ENCODE peak calls at places on chromosomes 5 and 9, in four cellular contexts. X, D, Z and S are unnamed samples.

GRCh38 chr5:56212127-56212879 is 20.8 kb downstream of the ANKRD55 start:
- DNase-seq in X (peak), D (no peak), Z (no peak), S (no peak)

GRCh38 chr5:128213340-128213739 is 129.8 kb downstream of the SLC12A2 start:
- DNase-seq in X (peak), D (peak), Z (no peak), S (peak)

GRCh38 chr5:11494340-11494739 is 409.9 kb downstream of the CTNND2 start:
- DNase-seq in X (peak), D (no peak), Z (no peak), S (no peak)

GRCh38 chr9:3528466-3528865 is 2.7 kb upstream of the RFX3 start:
- DNase-seq in X (no peak), D (no peak), Z (no peak), S (no peak)

GRCh38 chr9:127543973-127544533 is 68.0 kb upstream of the STXBP1 start:
- DNase-seq in X (no peak), D (no peak), Z (no peak), S (no peak)

GRCh38 chr9:131606896-131607567 is 61.7 kb downstream of the PRRT1B start:
- DNase-seq in X (no peak), D (no peak), Z (no peak), S (no peak)

GRCh38 chr5:14258840-14259239 is 115.7 kb downstream of the TRIO start:
- DNase-seq in X (peak), D (no peak), Z (no peak), S (no peak)

GRCh38 chr9:29208670-29209069 is 1635.4 kb upstream of the C9orf72 start:
- DNase-seq in X (no peak), D (no peak), Z (no peak), S (no peak)

GRCh38 chr9:135281661-135282000 is 194.2 kb downstream of the OLFM1 start:
- DNase-seq in X (no peak), D (no peak), Z (no peak), S (no peak)

GRCh38 chr5:7856855-7857254 is 5.9 kb upstream of the CFAP90 start:
- DNase-seq in X (peak), D (peak), Z (no peak), S (no peak)

GRCh38 chr9:138015021-138015829 is 137.6 kb downstream of the CACNA1B start:
- DNase-seq in X (no peak), D (no peak), Z (no peak), S (no peak)

GRCh38 chr5:117893211-117893610 is 1095.1 kb downstream of the DTWD2 start:
- DNase-seq in X (peak), D (no peak), Z (no peak), S (no peak)

GRCh38 chr5:131330031-131330430 is 66.2 kb downstream of the CDC42SE2 start:
- DNase-seq in X (no peak), D (no peak), Z (no peak), S (no peak)

GRCh38 chr9:122138560-122139268 is 20.9 kb downstream of the NDUFA8 start:
- DNase-seq in X (no peak), D (peak), Z (no peak), S (no peak)

GRCh38 chr5:69209607-69210006 is 20.2 kb downstream of the CENPH start:
- DNase-seq in X (no peak), D (no peak), Z (no peak), S (no peak)

GRCh38 chr5:83385812-83386211 is 85.7 kb upstream of the VCAN start:
- DNase-seq in X (no peak), D (no peak), Z (no peak), S (no peak)

GRCh38 chr9:94002316-94003140 is 47.4 kb upstream of the BARX1 start:
- DNase-seq in X (peak), D (peak), Z (no peak), S (peak)

GRCh38 chr9:96858018-96858573 is 3.8 kb upstream of the ZNF782 start:
- DNase-seq in X (no peak), D (peak), Z (no peak), S (no peak)

GRCh38 chr5:89471556-89471955 is 588.6 kb upstream of the MEF2C start:
- DNase-seq in X (peak), D (peak), Z (no peak), S (peak)

DNA sequence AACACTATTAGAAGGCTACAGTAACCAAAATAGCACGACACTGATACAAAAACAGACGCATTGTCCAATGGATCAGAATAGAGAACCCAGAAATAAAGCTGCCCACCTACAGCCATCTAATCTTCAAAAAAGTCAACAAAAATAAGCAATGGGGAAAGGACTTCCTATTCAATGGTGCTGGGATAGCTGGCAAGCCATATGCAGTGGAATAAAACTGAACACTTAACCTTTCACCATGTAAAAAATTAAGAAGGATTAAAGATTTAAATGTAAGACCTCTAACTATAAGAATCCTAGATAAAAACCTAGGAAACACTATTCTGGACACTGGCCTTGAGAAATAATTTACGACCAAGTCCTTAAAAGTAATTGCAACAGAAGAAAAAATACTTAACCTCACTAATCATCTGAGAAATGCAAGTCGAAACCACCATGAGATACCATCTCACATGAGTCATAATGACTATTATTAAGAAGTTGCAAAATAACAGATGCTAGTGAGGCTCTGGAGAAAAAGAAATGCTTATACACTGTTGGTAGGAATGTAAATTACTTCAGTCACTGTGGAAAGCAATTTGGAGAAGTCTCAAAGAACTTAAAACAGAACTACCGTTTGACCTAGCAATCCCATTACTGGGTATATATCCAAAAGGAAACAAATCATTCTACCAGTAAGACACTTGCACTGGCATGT is 203.3 kb upstream of the CDH9 start:
- DNase-seq in X (peak), D (peak), Z (no peak), S (peak)
- TF ChIP-seq CTCF in X (peak), D (peak), Z (no peak), S (no peak)

GRCh38 chr9:19101203-19101602 is 1.5 kb downstream of the HAUS6 start:
- DNase-seq in X (no peak), D (no peak), Z (no peak), S (no peak)

GRCh38 chr9:19104528-19105282 is 2.0 kb upstream of the HAUS6 start:
- DNase-seq in X (no peak), D (no peak), Z (no peak), S (no peak)

GRCh38 chr9:19108038-19108437 is 5.3 kb upstream of the HAUS6 start:
- DNase-seq in X (no peak), D (no peak), Z (no peak), S (no peak)

GRCh38 chr9:19102181-19102630 is 498 bp downstream of the HAUS6 start:
- DNase-seq in X (no peak), D (no peak), Z (no peak), S (no peak)

DNA sequence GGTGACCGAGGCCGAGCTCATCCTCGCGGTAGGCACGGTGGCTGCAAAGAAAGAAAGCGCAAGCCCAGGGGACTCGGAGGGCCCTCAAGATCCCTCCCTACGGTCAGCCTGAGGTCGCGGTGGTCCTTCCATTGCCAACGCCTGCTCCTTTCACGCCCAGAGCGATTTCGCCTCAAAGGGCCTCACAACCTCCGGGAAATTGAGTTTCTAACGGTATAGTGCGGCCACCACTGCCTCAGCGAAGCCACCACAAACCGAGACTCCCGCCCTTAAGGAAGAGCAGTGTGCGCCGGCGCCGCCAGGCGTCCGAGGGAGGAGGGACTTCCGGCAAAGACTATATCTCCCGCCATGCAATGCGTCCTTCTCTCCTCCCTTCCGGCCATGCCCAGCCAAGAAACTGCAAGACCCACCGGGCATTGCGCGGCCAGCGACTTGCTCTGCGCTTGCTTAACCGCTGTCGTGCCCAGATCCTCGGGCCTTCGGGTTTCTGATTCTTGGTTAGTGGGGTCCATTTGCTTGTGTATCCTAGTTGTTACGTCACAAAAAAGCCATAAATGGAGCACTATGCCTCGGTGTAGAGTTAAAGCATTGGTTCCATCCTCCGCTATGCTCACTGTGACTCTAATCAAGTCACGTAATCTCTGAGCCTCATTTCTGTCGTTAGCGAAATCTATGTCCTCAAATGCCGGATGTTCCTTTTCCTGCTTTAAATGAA is at the start of gene HAUS6:
- DNase-seq in X (peak), D (peak), Z (peak), S (peak)
- TF ChIP-seq CTCF in X (peak), D (peak), Z (peak), S (peak)

GRCh38 chr5:159419567-159419966 is 89.3 kb upstream of the IL12B start:
- DNase-seq in X (no peak), D (no peak), Z (no peak), S (no peak)
- TF ChIP-seq CTCF in X (no peak), D (no peak), Z (no peak), S (no peak)

GRCh38 chr5:76143884-76144283 is 60.7 kb downstream of the SV2C start:
- DNase-seq in X (no peak), D (no peak), Z (no peak), S (no peak)

GRCh38 chr5:76144892-76145291 is 61.7 kb downstream of the SV2C start:
- DNase-seq in X (no peak), D (no peak), Z (no peak), S (no peak)

GRCh38 chr5:76145945-76146344 is 62.8 kb downstream of the SV2C start:
- DNase-seq in X (no peak), D (no peak), Z (no peak), S (no peak)
- TF ChIP-seq CTCF in X (no peak), D (peak), Z (no peak), S (no peak)

GRCh38 chr9:107480386-107480789 is 9.2 kb downstream of the KLF4 start:
- DNase-seq in X (peak), D (peak), Z (peak), S (peak)

GRCh38 chr9:107478805-107479204 is 10.8 kb downstream of the KLF4 start:
- DNase-seq in X (no peak), D (no peak), Z (no peak), S (no peak)

GRCh38 chr9:107484117-107484723 is 5.3 kb downstream of the KLF4 start:
- DNase-seq in X (peak), D (peak), Z (no peak), S (peak)

GRCh38 chr9:107483666-107484065 is 5.9 kb downstream of the KLF4 start:
- DNase-seq in X (no peak), D (no peak), Z (no peak), S (no peak)

DNA sequence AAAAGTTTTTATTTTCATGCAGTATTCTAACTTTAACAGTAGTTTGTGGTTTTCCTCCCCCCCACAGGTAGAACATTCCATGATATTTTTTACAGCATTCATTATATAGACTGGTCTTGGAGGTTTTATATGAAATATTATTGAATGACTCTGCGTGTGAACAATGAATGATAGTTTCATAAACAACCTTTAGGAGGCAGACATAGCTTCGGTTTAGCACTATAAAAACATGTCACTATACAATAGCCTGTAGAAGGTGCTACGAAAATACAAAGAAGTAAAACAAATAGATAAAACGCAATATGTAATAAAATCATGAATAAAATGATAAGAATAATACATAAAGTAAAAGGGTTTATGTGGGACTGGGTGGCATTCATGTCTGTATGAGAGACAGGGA is 8.5 kb downstream of the KLF4 start:
- DNase-seq in X (peak), D (no peak), Z (no peak), S (no peak)
- TF ChIP-seq CTCF in X (peak), D (peak), Z (no peak), S (no peak)

GRCh38 chr9:125262217-125262991 is 778 bp downstream of the GAPVD1 start:
- DNase-seq in X (peak), D (peak), Z (no peak), S (no peak)

GRCh38 chr9:125258160-125258559 is 3.5 kb upstream of the GAPVD1 start:
- DNase-seq in X (no peak), D (no peak), Z (no peak), S (no peak)

GRCh38 chr9:125258832-125259534 is 2.6 kb upstream of the GAPVD1 start:
- DNase-seq in X (no peak), D (no peak), Z (no peak), S (no peak)

GRCh38 chr9:125260564-125260963 is 1.1 kb upstream of the GAPVD1 start:
- DNase-seq in X (peak), D (peak), Z (no peak), S (no peak)

DNA sequence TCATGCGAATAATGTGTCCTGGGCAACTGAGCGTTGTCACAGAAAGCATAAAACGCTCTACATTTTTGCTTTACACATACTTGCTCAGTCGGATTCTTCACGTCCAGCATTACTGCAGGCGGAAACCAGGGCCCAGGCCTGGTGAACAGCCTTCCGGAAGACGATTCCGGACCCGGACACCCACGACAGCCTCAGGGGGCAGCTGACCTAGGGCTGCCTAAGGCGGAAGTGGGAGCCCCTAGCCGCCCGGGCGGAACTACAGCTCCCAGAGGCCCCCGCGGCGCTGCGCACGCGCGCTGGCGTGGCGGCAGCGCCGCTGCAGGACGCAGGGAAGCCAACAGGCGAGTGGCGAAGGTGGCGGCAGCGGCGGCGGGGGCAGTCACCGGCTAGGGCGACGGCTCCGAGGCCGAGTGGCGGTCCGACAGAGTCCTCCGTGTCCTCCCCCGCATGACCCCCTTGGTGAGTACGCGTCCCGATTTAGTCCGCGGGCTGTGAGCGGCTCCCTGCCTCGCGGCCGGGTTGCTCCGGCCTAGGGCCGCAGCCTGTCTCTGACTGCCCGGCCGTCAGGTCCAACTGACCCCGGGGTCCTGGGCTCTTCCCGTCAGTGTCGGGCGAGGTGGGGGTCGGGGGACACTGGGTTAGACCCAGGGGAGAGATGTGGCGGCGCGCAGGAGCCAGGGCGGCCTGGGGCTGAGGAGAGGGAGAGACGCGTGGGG is at the start of gene GAPVD1:
- DNase-seq in X (peak), D (peak), Z (peak), S (peak)
- TF ChIP-seq CTCF in X (peak), D (peak), Z (no peak), S (peak)

GRCh38 chr5:65075623-65076250 is 307.0 kb downstream of the CWC27 start:
- DNase-seq in X (no peak), D (no peak), Z (no peak), S (no peak)

GRCh38 chr5:65072836-65073620 is 304.3 kb downstream of the CWC27 start:
- DNase-seq in X (no peak), D (no peak), Z (no peak), S (no peak)

GRCh38 chr5:65077653-65078052 is 308.9 kb downstream of the CWC27 start:
- DNase-seq in X (no peak), D (no peak), Z (no peak), S (no peak)

GRCh38 chr5:65078331-65078730 is 309.6 kb downstream of the CWC27 start:
- DNase-seq in X (no peak), D (no peak), Z (no peak), S (no peak)

DNA sequence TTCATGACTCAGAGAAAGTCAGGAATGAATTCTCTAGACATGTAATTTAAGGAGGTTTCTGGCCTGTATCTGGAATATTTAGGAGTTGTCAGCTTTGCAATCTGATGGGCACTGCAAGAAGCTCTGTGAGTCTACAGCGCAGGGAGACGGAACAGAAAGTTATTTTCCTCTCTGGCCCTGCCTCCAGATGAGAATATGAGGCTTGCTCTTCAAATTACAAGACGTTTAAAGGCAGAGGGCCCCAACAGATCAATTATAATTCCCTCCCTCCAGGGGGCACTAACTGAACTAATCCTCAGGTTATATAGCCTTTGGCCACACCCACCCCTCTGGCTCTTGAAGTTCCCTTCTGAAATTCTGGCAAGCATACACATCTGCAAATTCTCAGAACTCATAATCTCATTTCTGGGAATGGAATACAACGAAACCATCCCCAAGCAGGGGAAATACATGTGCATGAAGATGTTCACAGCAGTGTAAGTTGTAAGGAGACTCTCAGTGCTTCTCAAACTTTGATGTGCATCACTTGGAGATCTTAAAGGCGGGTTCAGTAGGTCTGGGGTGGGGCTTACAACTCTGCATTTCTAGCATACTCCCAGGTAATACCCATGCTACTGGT is 307.6 kb downstream of the CWC27 start:
- DNase-seq in X (peak), D (peak), Z (no peak), S (peak)
- TF ChIP-seq CTCF in X (peak), D (peak), Z (no peak), S (peak)

GRCh38 chr5:162209005-162209605 is 141.5 kb downstream of the GABRG2 start:
- DNase-seq in X (no peak), D (no peak), Z (no peak), S (no peak)
- TF ChIP-seq CTCF in X (no peak), D (no peak), Z (no peak), S (no peak)